ENCODE peak calls at places on chromosomes 6 and 20, in four cellular contexts. Q, O, D and N are unnamed samples.
A peak's percentile ranks its signal among the peaks of the same experiment; 100 is the strongest.

GRCh38 chr6:74731921-74732320 is 473.9 kb downstream of the COL12A1 start:
- DNase-seq in Q (no peak), O (no peak), D (no peak), N (peak; percentile 71)

GRCh38 chr20:61510778-61511330 is 258.8 kb downstream of the CDH4 start:
- DNase-seq in Q (no peak), O (no peak), D (no peak), N (no peak)

GRCh38 chr6:102918161-102918560 is 1524.7 kb downstream of the GRIK2 start:
- DNase-seq in Q (no peak), O (no peak), D (no peak), N (no peak)

GRCh38 chr20:11952621-11953020 is 34.9 kb downstream of the BTBD3 start:
- DNase-seq in Q (no peak), O (no peak), D (no peak), N (peak; percentile 34)

GRCh38 chr20:46638367-46639274 is 12.6 kb downstream of the SLC13A3 start:
- DNase-seq in Q (no peak), O (no peak), D (peak; percentile 49), N (no peak)

GRCh38 chr6:131917318-131917717 is 33.9 kb downstream of the CCN2 start:
- DNase-seq in Q (no peak), O (no peak), D (no peak), N (no peak)

GRCh38 chr6:73314577-73315492 is 39.2 kb downstream of the DPPA5 start:
- DNase-seq in Q (no peak), O (no peak), D (peak; percentile 43), N (no peak)

GRCh38 chr6:143397229-143398222 is 53.0 kb downstream of the ADAT2 start:
- DNase-seq in Q (no peak), O (no peak), D (no peak), N (peak; percentile 46)

GRCh38 chr6:71197267-71197666 is 91.3 kb upstream of the OGFRL1 start:
- DNase-seq in Q (no peak), O (no peak), D (no peak), N (peak; percentile 49)

GRCh38 chr20:43444107-43444506 is 13.6 kb upstream of the SRSF6 start:
- DNase-seq in Q (peak; percentile 34), O (no peak), D (no peak), N (no peak)

GRCh38 chr6:158818008-158818579 is 1.1 kb downstream of the EZR start:
- DNase-seq in Q (peak; percentile 87), O (no peak), D (peak; percentile 83), N (peak; percentile 70)

DNA sequence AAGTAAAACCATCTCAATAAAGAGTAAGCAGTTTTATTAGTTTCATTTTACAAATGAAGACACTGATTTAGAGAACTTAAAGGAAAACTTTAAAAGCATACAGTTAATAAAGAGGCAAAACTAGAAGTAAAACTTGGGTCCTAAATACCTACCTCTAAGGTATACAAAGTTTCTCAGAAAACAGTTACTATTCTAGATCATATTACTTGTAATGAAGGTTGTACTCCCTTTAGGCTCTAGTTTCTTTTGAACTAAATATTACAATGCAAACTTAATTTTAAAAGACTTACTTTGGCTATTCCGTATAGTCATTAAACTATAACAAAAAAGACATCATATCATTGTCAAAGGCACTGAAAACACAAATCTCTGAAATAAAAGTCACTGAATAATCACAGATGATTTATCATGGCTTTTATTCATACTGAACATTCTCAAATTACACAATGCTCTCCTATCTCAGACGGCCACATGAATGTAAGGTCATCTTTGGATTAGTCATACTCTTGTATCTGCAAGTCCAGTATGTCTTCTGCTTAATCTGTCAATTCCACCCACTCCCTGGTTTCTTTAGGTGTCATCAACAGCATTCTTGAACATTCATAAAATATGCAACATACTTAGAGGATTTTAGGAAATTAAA is 361.6 kb upstream of the RUNX2 start:
- DNase-seq in Q (peak; percentile 77), O (no peak), D (no peak), N (peak; percentile 81)
- TF ChIP-seq CHD1 in Q (no peak), O (no peak), D (no peak), N (no peak)

DNA sequence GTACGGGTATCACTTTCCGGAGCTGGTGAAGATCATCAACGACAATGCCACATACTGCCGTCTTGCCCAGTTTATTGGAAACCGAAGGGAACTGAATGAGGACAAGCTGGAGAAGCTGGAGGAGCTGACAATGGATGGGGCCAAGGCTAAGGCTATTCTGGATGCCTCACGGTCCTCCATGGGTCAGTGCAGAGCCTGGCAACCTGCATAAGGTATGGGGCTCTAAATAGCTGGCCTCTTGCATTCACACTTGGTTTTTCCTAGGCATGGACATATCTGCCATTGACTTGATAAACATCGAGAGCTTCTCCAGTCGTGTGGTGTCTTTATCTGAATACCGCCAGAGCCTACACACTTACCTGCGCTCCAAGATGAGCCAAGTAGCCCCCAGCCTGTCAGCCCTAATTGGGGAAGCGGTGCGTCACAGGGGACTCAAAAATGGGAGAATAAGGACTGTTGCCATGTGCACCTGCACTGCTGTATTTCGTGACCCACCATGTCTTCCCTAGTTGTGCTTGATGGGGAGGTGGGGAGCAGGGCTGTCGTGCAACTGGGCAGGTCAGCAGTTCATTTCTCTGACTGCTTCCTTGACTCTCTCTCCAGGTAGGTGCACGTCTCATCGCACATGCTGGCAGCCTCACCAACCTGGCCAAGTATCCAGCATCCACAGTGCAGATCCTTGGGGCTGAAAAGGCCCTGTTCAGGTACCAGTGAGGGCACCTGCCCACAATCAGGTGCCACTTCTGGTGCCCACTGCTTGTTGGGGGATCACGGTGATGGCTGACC is 3.1 kb downstream of the NOP56 start:
- DNase-seq in Q (no peak), O (no peak), D (no peak), N (no peak)
- TF ChIP-seq CHD1 in Q (no peak), O (no peak), D (no peak), N (no peak)

GRCh38 chr6:41080623-41081022 is 7.8 kb downstream of the NFYA start:
- DNase-seq in Q (no peak), O (no peak), D (no peak), N (no peak)
- TF ChIP-seq CHD1 in Q (no peak), O (no peak), D (no peak), N (no peak)

DNA sequence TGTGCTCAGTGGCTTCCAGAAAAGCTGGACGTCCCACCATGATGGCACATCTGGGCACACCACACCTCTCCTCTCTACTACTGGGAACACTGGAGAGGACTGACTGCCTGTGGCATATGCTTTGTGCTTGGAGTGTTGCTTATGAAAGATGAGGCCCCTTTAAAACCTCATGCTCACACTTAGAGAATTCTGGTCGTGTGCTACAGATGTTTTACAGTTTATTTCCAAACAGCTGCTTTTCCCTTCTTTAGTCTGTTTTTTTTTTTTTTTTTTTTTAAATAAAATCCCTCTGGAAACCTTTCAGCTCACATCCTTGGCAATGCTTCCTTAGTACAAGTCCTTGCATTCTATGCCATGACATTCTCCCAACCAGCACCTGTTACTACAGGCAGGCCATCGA is 60.3 kb downstream of the BMP6 start:
- DNase-seq in Q (no peak), O (no peak), D (no peak), N (peak; percentile 8)
- TF ChIP-seq CHD1 in Q (no peak), O (no peak), D (no peak), N (no peak)

GRCh38 chr6:26545617-26546016 is 7.5 kb downstream of the HMGN4 start:
- DNase-seq in Q (no peak), O (no peak), D (no peak), N (no peak)

GRCh38 chr6:26538936-26539615 is 910 bp downstream of the HMGN4 start:
- DNase-seq in Q (no peak), O (no peak), D (peak; percentile 27), N (no peak)

GRCh38 chr6:26538572-26538902 is 371 bp downstream of the HMGN4 start:
- DNase-seq in Q (no peak), O (no peak), D (no peak), N (peak; percentile 12)

GRCh38 chr6:26544473-26544872 is 6.3 kb downstream of the HMGN4 start:
- DNase-seq in Q (no peak), O (no peak), D (no peak), N (no peak)

GRCh38 chr6:26543953-26544352 is 5.8 kb downstream of the HMGN4 start:
- DNase-seq in Q (peak; percentile 47), O (no peak), D (no peak), N (peak; percentile 26)
- TF ChIP-seq CHD1 in Q (no peak), O (no peak), D (no peak), N (no peak)

GRCh38 chr6:13480631-13481501 is 6.5 kb downstream of the GFOD1 start:
- DNase-seq in Q (no peak), O (no peak), D (no peak), N (no peak)
- TF ChIP-seq CHD1 in Q (no peak), O (no peak), D (no peak), N (no peak)